ENCODE peak calls at places on chromosomes 16 and 17, in seven cellular contexts. One of them, this sample, is unnamed.

GRCh38 chr17:28711723-28712036 is at the start of gene PROCA1:
- DNase-seq in spleen: peak; percentile 91
- DNase-seq in heart right ventricle: no peak
- DNase-seq in tibial artery: no peak
- DNase-seq in IMR-90: no peak
- DNase-seq in ovary: no peak
- DNase-seq in Caco-2: no peak
- DNase-seq in this sample: peak; percentile 90

GRCh38 chr17:72560303-72561247 is 439.8 kb downstream of the SOX9 start:
- DNase-seq in tibial artery: no peak
- DNase-seq in spleen: no peak
- DNase-seq in heart right ventricle: no peak
- DNase-seq in IMR-90: peak; percentile 56
- DNase-seq in Caco-2: peak; percentile 69
- DNase-seq in ovary: no peak
- DNase-seq in this sample: no peak

GRCh38 chr16:1960665-1961630 is 1.6 kb downstream of the NDUFB10 start:
- DNase-seq in heart right ventricle: no peak
- DNase-seq in IMR-90: peak; percentile 50
- DNase-seq in spleen: peak; percentile 76
- DNase-seq in ovary: no peak
- DNase-seq in Caco-2: peak; percentile 43
- DNase-seq in tibial artery: no peak
- DNase-seq in this sample: no peak

GRCh38 chr17:68820825-68821481 is 134.2 kb downstream of the ABCA8 start:
- DNase-seq in Caco-2: peak; percentile 90
- DNase-seq in spleen: no peak
- DNase-seq in ovary: no peak
- DNase-seq in tibial artery: no peak
- DNase-seq in heart right ventricle: no peak
- DNase-seq in IMR-90: no peak
- DNase-seq in this sample: no peak

GRCh38 chr17:68491864-68492263 is 20.4 kb upstream of the PRKAR1A start:
- DNase-seq in ovary: peak; percentile 47
- DNase-seq in tibial artery: no peak
- DNase-seq in Caco-2: no peak
- DNase-seq in heart right ventricle: peak; percentile 29
- DNase-seq in IMR-90: no peak
- DNase-seq in spleen: no peak
- DNase-seq in this sample: no peak

GRCh38 chr16:66300037-66300436 is 66.5 kb upstream of the CDH5 start:
- DNase-seq in spleen: no peak
- DNase-seq in heart right ventricle: no peak
- DNase-seq in Caco-2: no peak
- DNase-seq in ovary: no peak
- DNase-seq in tibial artery: no peak
- DNase-seq in IMR-90: no peak
- DNase-seq in this sample: no peak

GRCh38 chr16:48169896-48170295 is 14.1 kb upstream of the ABCC12 start:
- DNase-seq in heart right ventricle: no peak
- DNase-seq in tibial artery: no peak
- DNase-seq in IMR-90: no peak
- DNase-seq in spleen: peak; percentile 82
- DNase-seq in Caco-2: no peak
- DNase-seq in ovary: no peak
- DNase-seq in this sample: no peak

GRCh38 chr17:3845361-3845753 is 689 bp downstream of the NCBP3 start:
- DNase-seq in IMR-90: no peak
- DNase-seq in ovary: no peak
- DNase-seq in Caco-2: no peak
- DNase-seq in heart right ventricle: no peak
- DNase-seq in tibial artery: no peak
- DNase-seq in spleen: no peak
- DNase-seq in this sample: no peak

GRCh38 chr16:14667347-14668266 is 26.5 kb downstream of the PLA2G10 start:
- DNase-seq in Caco-2: no peak
- DNase-seq in heart right ventricle: no peak
- DNase-seq in ovary: no peak
- DNase-seq in spleen: no peak
- DNase-seq in tibial artery: no peak
- DNase-seq in IMR-90: no peak
- DNase-seq in this sample: no peak

GRCh38 chr16:2529061-2529931 is 1.9 kb downstream of the CEMP1 start:
- DNase-seq in Caco-2: no peak
- DNase-seq in heart right ventricle: no peak
- DNase-seq in ovary: no peak
- DNase-seq in tibial artery: no peak
- DNase-seq in IMR-90: peak; percentile 12
- DNase-seq in spleen: peak; percentile 81
- DNase-seq in this sample: peak; percentile 75

GRCh38 chr16:56637814-56638750 is at the start of gene MT1A:
- DNase-seq in Caco-2: peak; percentile 80
- DNase-seq in tibial artery: peak; percentile 85
- DNase-seq in IMR-90: peak; percentile 7
- DNase-seq in ovary: peak; percentile 72
- DNase-seq in heart right ventricle: peak; percentile 78
- DNase-seq in spleen: peak; percentile 79
- DNase-seq in this sample: peak; percentile 95

GRCh38 chr17:29571883-29572681 is 3.6 kb downstream of the TP53I13 start:
- DNase-seq in ovary: peak; percentile 53
- DNase-seq in spleen: peak; percentile 77
- DNase-seq in IMR-90: no peak
- DNase-seq in Caco-2: no peak
- DNase-seq in tibial artery: no peak
- DNase-seq in heart right ventricle: peak; percentile 11
- DNase-seq in this sample: peak; percentile 78

GRCh38 chr17:41537614-41537954 is 9.5 kb upstream of the KRT19 start:
- DNase-seq in tibial artery: no peak
- DNase-seq in IMR-90: no peak
- DNase-seq in spleen: peak; percentile 41
- DNase-seq in ovary: no peak
- DNase-seq in heart right ventricle: no peak
- DNase-seq in Caco-2: no peak
- DNase-seq in this sample: no peak

GRCh38 chr16:51949260-51949659 is 597.7 kb downstream of the TOX3 start:
- DNase-seq in ovary: no peak
- DNase-seq in tibial artery: no peak
- DNase-seq in Caco-2: no peak
- DNase-seq in IMR-90: no peak
- DNase-seq in heart right ventricle: no peak
- DNase-seq in spleen: no peak
- DNase-seq in this sample: no peak

GRCh38 chr17:63838586-63839184 is 3.8 kb downstream of the SMARCD2 start:
- DNase-seq in spleen: peak; percentile 75
- DNase-seq in IMR-90: peak; percentile 45
- DNase-seq in tibial artery: peak; percentile 98
- DNase-seq in ovary: peak; percentile 94
- DNase-seq in Caco-2: peak; percentile 64
- DNase-seq in heart right ventricle: peak; percentile 85
- DNase-seq in this sample: peak; percentile 97

GRCh38 chr16:6428861-6429260 is 903.8 kb upstream of the RBFOX1 start:
- DNase-seq in tibial artery: no peak
- DNase-seq in IMR-90: no peak
- DNase-seq in Caco-2: no peak
- DNase-seq in spleen: no peak
- DNase-seq in heart right ventricle: no peak
- DNase-seq in ovary: no peak
- DNase-seq in this sample: no peak

GRCh38 chr16:349211-349610 is 3.3 kb downstream of the AXIN1 start:
- DNase-seq in IMR-90: no peak
- DNase-seq in heart right ventricle: no peak
- DNase-seq in tibial artery: no peak
- DNase-seq in ovary: no peak
- DNase-seq in Caco-2: no peak
- DNase-seq in spleen: peak; percentile 78
- DNase-seq in this sample: no peak

GRCh38 chr17:2094891-2095535 is 40.1 kb downstream of the HIC1 start:
- DNase-seq in heart right ventricle: peak; percentile 73
- DNase-seq in spleen: peak; percentile 80
- DNase-seq in Caco-2: peak; percentile 50
- DNase-seq in ovary: no peak
- DNase-seq in tibial artery: peak; percentile 59
- DNase-seq in IMR-90: peak; percentile 75
- DNase-seq in this sample: peak; percentile 63
- TF ChIP-seq CTCF in heart right ventricle: peak; percentile 76
- TF ChIP-seq CTCF in spleen: no peak
- TF ChIP-seq CTCF in Caco-2: peak; percentile 24
- TF ChIP-seq CTCF in ovary: peak; percentile 19
- TF ChIP-seq CTCF in tibial artery: peak; percentile 71
- TF ChIP-seq CTCF in IMR-90: peak; percentile 70
- TF ChIP-seq CTCF in this sample: peak; percentile 49

DNA sequence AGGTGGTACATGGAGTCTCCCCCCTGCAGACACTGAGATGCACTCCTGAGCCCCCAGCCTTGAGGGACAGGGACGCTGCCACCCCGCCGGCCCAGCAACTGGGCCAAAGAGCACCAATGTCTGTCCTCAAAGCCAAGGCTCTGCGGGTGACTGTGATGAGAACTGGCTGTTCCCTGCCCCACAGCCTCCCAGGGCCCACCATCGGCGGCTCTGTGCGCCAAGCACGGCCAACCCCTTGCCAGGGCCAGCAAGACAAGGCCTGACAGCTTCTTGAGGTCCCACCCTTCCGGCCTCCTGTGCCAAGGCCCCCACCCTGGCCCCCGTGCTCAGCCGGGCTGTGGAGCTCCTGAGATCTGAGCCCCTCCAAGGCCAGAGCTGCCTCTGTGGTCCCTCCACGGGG is 34.2 kb upstream of the PABPN1L start:
- DNase-seq in IMR-90: no peak
- DNase-seq in Caco-2: no peak
- DNase-seq in tibial artery: no peak
- DNase-seq in heart right ventricle: no peak
- DNase-seq in spleen: no peak
- DNase-seq in ovary: no peak
- DNase-seq in this sample: no peak
- H3K4me1 ChIP-seq in IMR-90: no peaks in the 10 kb centered on the region
- H3K4me1 ChIP-seq in Caco-2: no peaks in the 10 kb centered on the region
- H3K4me1 ChIP-seq in tibial artery: no peaks in the 10 kb centered on the region
- H3K4me1 ChIP-seq in heart right ventricle: peaks cover 3% of the 10 kb centered on the region
- H3K4me1 ChIP-seq in spleen: peaks cover 58% of the 10 kb centered on the region
- H3K4me1 ChIP-seq in ovary: no peaks in the 10 kb centered on the region
- H3K4me1 ChIP-seq in this sample: no peaks in the 10 kb centered on the region

GRCh38 chr16:3868967-3869366 is 11.5 kb downstream of the CREBBP start:
- DNase-seq in tibial artery: no peak
- DNase-seq in ovary: no peak
- DNase-seq in spleen: no peak
- DNase-seq in heart right ventricle: no peak
- DNase-seq in IMR-90: no peak
- DNase-seq in Caco-2: no peak
- DNase-seq in this sample: no peak

GRCh38 chr16:3874242-3874641 is 6.3 kb downstream of the CREBBP start:
- DNase-seq in ovary: no peak
- DNase-seq in heart right ventricle: no peak
- DNase-seq in IMR-90: no peak
- DNase-seq in tibial artery: no peak
- DNase-seq in Caco-2: no peak
- DNase-seq in spleen: no peak
- DNase-seq in this sample: no peak

GRCh38 chr16:3873482-3874173 is 6.9 kb downstream of the CREBBP start:
- DNase-seq in heart right ventricle: no peak
- DNase-seq in ovary: no peak
- DNase-seq in spleen: no peak
- DNase-seq in Caco-2: no peak
- DNase-seq in tibial artery: no peak
- DNase-seq in IMR-90: peak; percentile 28
- DNase-seq in this sample: no peak

GRCh38 chr16:3874794-3875692 is 5.5 kb downstream of the CREBBP start:
- DNase-seq in Caco-2: no peak
- DNase-seq in ovary: no peak
- DNase-seq in heart right ventricle: no peak
- DNase-seq in spleen: no peak
- DNase-seq in tibial artery: no peak
- DNase-seq in IMR-90: no peak
- DNase-seq in this sample: no peak

DNA sequence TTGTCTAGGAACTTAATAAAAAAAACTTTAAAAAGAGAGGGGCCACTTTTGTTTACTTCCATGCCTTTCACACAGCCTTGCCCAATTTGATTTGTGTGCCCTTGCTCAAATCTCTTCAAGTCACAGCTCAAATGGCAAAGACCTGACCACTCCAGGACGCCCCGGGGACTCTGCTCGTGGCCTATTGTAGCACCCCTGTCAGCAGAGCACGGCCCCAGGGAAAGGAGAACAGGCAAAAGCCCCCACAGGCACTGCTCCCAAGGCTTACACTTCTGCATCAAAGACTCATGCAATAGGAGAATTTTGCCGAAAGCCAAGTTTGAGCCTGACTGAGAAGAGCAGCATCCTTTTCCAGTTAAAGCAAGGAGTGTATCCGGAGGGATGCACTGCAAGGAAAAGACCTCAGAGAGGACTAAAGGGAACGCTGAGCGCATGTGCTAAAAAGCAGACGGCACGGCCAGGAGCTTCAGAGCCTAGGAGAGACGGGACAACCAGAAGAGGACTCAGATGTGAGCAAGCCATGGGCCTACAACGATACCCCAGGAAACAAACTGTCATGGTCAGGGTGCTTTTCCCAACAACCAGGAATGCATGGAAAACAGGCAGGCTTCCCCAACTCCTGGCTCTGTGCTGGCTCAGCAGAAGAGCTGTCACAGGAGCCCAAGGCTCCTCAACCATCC is 8.2 kb downstream of the CREBBP start:
- DNase-seq in spleen: no peak
- DNase-seq in ovary: no peak
- DNase-seq in tibial artery: no peak
- DNase-seq in Caco-2: no peak
- DNase-seq in heart right ventricle: no peak
- DNase-seq in IMR-90: no peak
- DNase-seq in this sample: no peak
- TF ChIP-seq CTCF in spleen: no peak
- TF ChIP-seq CTCF in ovary: no peak
- TF ChIP-seq CTCF in tibial artery: no peak
- TF ChIP-seq CTCF in Caco-2: no peak
- TF ChIP-seq CTCF in heart right ventricle: no peak
- TF ChIP-seq CTCF in IMR-90: no peak
- TF ChIP-seq CTCF in this sample: no peak

GRCh38 chr17:4849011-4849536 is 15.9 kb downstream of the MINK1 start:
- DNase-seq in heart right ventricle: no peak
- DNase-seq in IMR-90: no peak
- DNase-seq in ovary: no peak
- DNase-seq in tibial artery: no peak
- DNase-seq in spleen: no peak
- DNase-seq in Caco-2: peak; percentile 46
- DNase-seq in this sample: peak; percentile 48

GRCh38 chr17:4845128-4845527 is 12.0 kb downstream of the MINK1 start:
- DNase-seq in spleen: no peak
- DNase-seq in tibial artery: no peak
- DNase-seq in heart right ventricle: no peak
- DNase-seq in IMR-90: no peak
- DNase-seq in Caco-2: no peak
- DNase-seq in ovary: no peak
- DNase-seq in this sample: no peak

GRCh38 chr17:4843451-4843850 is 10.3 kb downstream of the MINK1 start:
- DNase-seq in IMR-90: no peak
- DNase-seq in ovary: no peak
- DNase-seq in tibial artery: no peak
- DNase-seq in heart right ventricle: no peak
- DNase-seq in spleen: no peak
- DNase-seq in Caco-2: no peak
- DNase-seq in this sample: no peak

GRCh38 chr17:4850236-4850635 is 17.1 kb downstream of the MINK1 start:
- DNase-seq in heart right ventricle: no peak
- DNase-seq in tibial artery: no peak
- DNase-seq in IMR-90: no peak
- DNase-seq in Caco-2: no peak
- DNase-seq in spleen: no peak
- DNase-seq in ovary: no peak
- DNase-seq in this sample: peak; percentile 66

GRCh38 chr17:4846635-4847390 is 13.7 kb downstream of the MINK1 start:
- DNase-seq in ovary: no peak
- DNase-seq in IMR-90: no peak
- DNase-seq in tibial artery: no peak
- DNase-seq in spleen: no peak
- DNase-seq in heart right ventricle: no peak
- DNase-seq in Caco-2: no peak
- DNase-seq in this sample: peak; percentile 53
- H3K4me1 ChIP-seq in ovary: peaks cover 21% of the 10 kb centered on the region
- H3K4me1 ChIP-seq in IMR-90: peaks cover 4% of the 10 kb centered on the region
- H3K4me1 ChIP-seq in tibial artery: no peaks in the 10 kb centered on the region
- H3K4me1 ChIP-seq in spleen: peaks cover 58% of the 10 kb centered on the region
- H3K4me1 ChIP-seq in heart right ventricle: no peaks in the 10 kb centered on the region
- H3K4me1 ChIP-seq in Caco-2: peaks cover 8% of the 10 kb centered on the region
- H3K4me1 ChIP-seq in this sample: peaks cover 23% of the 10 kb centered on the region